ENCODE peak calls at places on chromosomes 12 and 14, in ten cellular contexts. One of them, this sample, is unnamed.
A peak's percentile ranks its signal among the peaks of the same experiment; 100 is the strongest.

GRCh38 chr14:31127690-31128089 is 79.9 kb downstream of the HECTD1 start:
- DNase-seq in fibroblast of mammary gland: no peak
- DNase-seq in mucosa of descending colon: no peak
- DNase-seq in body of pancreas: no peak
- DNase-seq in astrocyte of the spinal cord: no peak
- DNase-seq in Panc1: no peak
- DNase-seq in lower leg skin: no peak
- DNase-seq in left ventricle myocardium inferior: no peak
- DNase-seq in retinal pigment epithelial cell: no peak
- DNase-seq in PC-9: no peak
- DNase-seq in this sample: peak; percentile 28

GRCh38 chr14:30960216-30960615 is 65.2 kb upstream of the AP4S1 start:
- DNase-seq in fibroblast of mammary gland: peak; percentile 9
- DNase-seq in mucosa of descending colon: no peak
- DNase-seq in body of pancreas: no peak
- DNase-seq in astrocyte of the spinal cord: no peak
- DNase-seq in Panc1: no peak
- DNase-seq in lower leg skin: no peak
- DNase-seq in left ventricle myocardium inferior: no peak
- DNase-seq in retinal pigment epithelial cell: no peak
- DNase-seq in PC-9: no peak
- DNase-seq in this sample: no peak

GRCh38 chr12:15899282-15899870 is 11.8 kb upstream of the DERA start:
- DNase-seq in fibroblast of mammary gland: peak; percentile 32
- DNase-seq in mucosa of descending colon: no peak
- DNase-seq in body of pancreas: no peak
- DNase-seq in astrocyte of the spinal cord: no peak
- DNase-seq in Panc1: no peak
- DNase-seq in lower leg skin: no peak
- DNase-seq in left ventricle myocardium inferior: no peak
- DNase-seq in retinal pigment epithelial cell: no peak
- DNase-seq in PC-9: peak; percentile 38
- DNase-seq in this sample: no peak

GRCh38 chr12:39145175-39145999 is 240.0 kb upstream of the CPNE8 start:
- DNase-seq in fibroblast of mammary gland: peak; percentile 26
- DNase-seq in mucosa of descending colon: peak; percentile 68
- DNase-seq in body of pancreas: peak; percentile 66
- DNase-seq in astrocyte of the spinal cord: peak; percentile 47
- DNase-seq in Panc1: no peak
- DNase-seq in lower leg skin: no peak
- DNase-seq in left ventricle myocardium inferior: peak; percentile 37
- DNase-seq in retinal pigment epithelial cell: peak; percentile 14
- DNase-seq in PC-9: no peak
- DNase-seq in this sample: peak; percentile 7

GRCh38 chr12:67531519-67531918 is 117.0 kb upstream of the DYRK2 start:
- DNase-seq in fibroblast of mammary gland: peak; percentile 15
- DNase-seq in mucosa of descending colon: no peak
- DNase-seq in body of pancreas: no peak
- DNase-seq in astrocyte of the spinal cord: peak; percentile 81
- DNase-seq in Panc1: no peak
- DNase-seq in lower leg skin: no peak
- DNase-seq in left ventricle myocardium inferior: no peak
- DNase-seq in retinal pigment epithelial cell: no peak
- DNase-seq in PC-9: no peak
- DNase-seq in this sample: no peak

GRCh38 chr12:74539261-74539660 is 1.6 kb downstream of the ATXN7L3B start:
- DNase-seq in fibroblast of mammary gland: no peak
- DNase-seq in mucosa of descending colon: no peak
- DNase-seq in body of pancreas: no peak
- DNase-seq in astrocyte of the spinal cord: no peak
- DNase-seq in Panc1: no peak
- DNase-seq in lower leg skin: no peak
- DNase-seq in left ventricle myocardium inferior: no peak
- DNase-seq in retinal pigment epithelial cell: no peak
- DNase-seq in PC-9: no peak
- DNase-seq in this sample: no peak

GRCh38 chr14:28468191-28469151 is 298.1 kb upstream of the FOXG1 start:
- DNase-seq in fibroblast of mammary gland: no peak
- DNase-seq in mucosa of descending colon: no peak
- DNase-seq in body of pancreas: no peak
- DNase-seq in astrocyte of the spinal cord: no peak
- DNase-seq in Panc1: no peak
- DNase-seq in lower leg skin: no peak
- DNase-seq in left ventricle myocardium inferior: no peak
- DNase-seq in retinal pigment epithelial cell: no peak
- DNase-seq in PC-9: no peak
- DNase-seq in this sample: no peak

GRCh38 chr12:122421263-122421814 is 1.1 kb downstream of the CLIP1 start:
- DNase-seq in fibroblast of mammary gland: peak; percentile 52
- DNase-seq in mucosa of descending colon: peak; percentile 64
- DNase-seq in body of pancreas: peak; percentile 78
- DNase-seq in astrocyte of the spinal cord: peak; percentile 57
- DNase-seq in Panc1: no peak
- DNase-seq in lower leg skin: peak; percentile 58
- DNase-seq in left ventricle myocardium inferior: peak; percentile 31
- DNase-seq in retinal pigment epithelial cell: no peak
- DNase-seq in PC-9: peak; percentile 80
- DNase-seq in this sample: no peak

GRCh38 chr12:95787274-95787814 is 3.2 kb downstream of the NTN4 start:
- DNase-seq in fibroblast of mammary gland: no peak
- DNase-seq in mucosa of descending colon: no peak
- DNase-seq in body of pancreas: no peak
- DNase-seq in astrocyte of the spinal cord: no peak
- DNase-seq in Panc1: no peak
- DNase-seq in lower leg skin: no peak
- DNase-seq in left ventricle myocardium inferior: no peak
- DNase-seq in retinal pigment epithelial cell: no peak
- DNase-seq in PC-9: no peak
- DNase-seq in this sample: no peak

GRCh38 chr12:95788637-95789036 is 1.9 kb downstream of the NTN4 start:
- DNase-seq in fibroblast of mammary gland: peak; percentile 54
- DNase-seq in mucosa of descending colon: no peak
- DNase-seq in body of pancreas: no peak
- DNase-seq in astrocyte of the spinal cord: peak; percentile 52
- DNase-seq in Panc1: no peak
- DNase-seq in lower leg skin: no peak
- DNase-seq in left ventricle myocardium inferior: no peak
- DNase-seq in retinal pigment epithelial cell: peak; percentile 62
- DNase-seq in PC-9: peak; percentile 80
- DNase-seq in this sample: no peak

GRCh38 chr12:95790912-95791849 is 617 bp upstream of the NTN4 start:
- DNase-seq in fibroblast of mammary gland: no peak
- DNase-seq in mucosa of descending colon: peak; percentile 52
- DNase-seq in body of pancreas: peak; percentile 56
- DNase-seq in astrocyte of the spinal cord: no peak
- DNase-seq in Panc1: no peak
- DNase-seq in lower leg skin: no peak
- DNase-seq in left ventricle myocardium inferior: no peak
- DNase-seq in retinal pigment epithelial cell: peak; percentile 63
- DNase-seq in PC-9: peak; percentile 80
- DNase-seq in this sample: no peak

GRCh38 chr12:95790025-95790911 is at the start of gene NTN4:
- DNase-seq in fibroblast of mammary gland: peak; percentile 26
- DNase-seq in mucosa of descending colon: peak; percentile 66
- DNase-seq in body of pancreas: peak; percentile 73
- DNase-seq in astrocyte of the spinal cord: peak; percentile 41
- DNase-seq in Panc1: no peak
- DNase-seq in lower leg skin: peak; percentile 27
- DNase-seq in left ventricle myocardium inferior: peak; percentile 73
- DNase-seq in retinal pigment epithelial cell: no peak
- DNase-seq in PC-9: no peak
- DNase-seq in this sample: no peak

DNA sequence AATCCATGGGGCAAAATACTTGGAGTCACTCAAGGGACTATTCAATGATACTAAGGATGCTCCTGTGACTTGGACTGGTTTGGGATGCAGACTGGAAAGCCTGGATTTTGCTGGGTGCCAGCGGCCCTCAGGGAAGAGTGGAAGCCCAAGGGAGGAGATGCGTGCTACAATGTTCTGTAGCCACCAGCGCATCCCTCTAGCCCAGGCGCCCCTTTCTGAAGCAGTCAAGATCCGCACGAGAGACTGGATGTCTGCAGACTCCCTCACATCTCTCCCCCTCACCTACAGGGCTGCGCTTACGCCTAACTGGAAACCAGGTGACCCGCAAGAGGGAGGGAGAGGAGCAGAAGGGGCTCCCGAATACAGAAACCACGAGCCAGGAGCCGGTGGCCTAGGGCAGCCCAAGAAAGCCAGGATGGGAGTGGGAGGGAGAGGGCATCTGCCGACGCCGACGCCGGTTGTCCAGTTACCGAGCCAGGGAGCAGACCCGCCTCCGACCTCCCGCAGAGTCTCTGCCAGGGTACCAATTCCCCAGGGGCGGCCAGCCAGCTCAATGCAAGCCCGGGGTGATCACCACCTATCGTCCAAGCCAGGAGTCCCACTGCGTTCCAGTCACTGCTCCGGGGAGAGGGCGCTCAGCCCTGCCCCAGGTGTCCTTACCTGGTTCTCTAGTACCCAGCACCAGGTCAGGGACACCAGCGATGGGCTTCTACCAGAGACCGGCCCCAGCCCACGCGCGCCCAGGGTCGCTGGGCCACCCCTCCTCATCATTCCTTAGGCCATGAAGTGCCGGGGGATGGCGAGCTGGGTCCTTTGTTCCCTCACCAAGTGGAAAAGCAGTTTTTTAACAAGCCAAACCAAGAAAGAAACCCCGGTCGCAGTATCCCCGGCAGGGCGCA is 1.2 kb downstream of the NTN4 start:
- DNase-seq in fibroblast of mammary gland: no peak
- DNase-seq in mucosa of descending colon: peak; percentile 57
- DNase-seq in body of pancreas: peak; percentile 69
- DNase-seq in astrocyte of the spinal cord: no peak
- DNase-seq in Panc1: no peak
- DNase-seq in lower leg skin: no peak
- DNase-seq in left ventricle myocardium inferior: peak; percentile 38
- DNase-seq in retinal pigment epithelial cell: no peak
- DNase-seq in PC-9: peak; percentile 62
- DNase-seq in this sample: no peak
- TF ChIP-seq CTCF in fibroblast of mammary gland: no peak
- TF ChIP-seq CTCF in mucosa of descending colon: no peak
- TF ChIP-seq CTCF in body of pancreas: no peak
- TF ChIP-seq CTCF in astrocyte of the spinal cord: no peak
- TF ChIP-seq CTCF in Panc1: no peak
- TF ChIP-seq CTCF in lower leg skin: no peak
- TF ChIP-seq CTCF in left ventricle myocardium inferior: peak; percentile 18
- TF ChIP-seq CTCF in retinal pigment epithelial cell: peak; percentile 10
- TF ChIP-seq CTCF in PC-9: no peak
- TF ChIP-seq CTCF in this sample: peak; percentile 13

GRCh38 chr12:125092108-125092871 is 27.1 kb downstream of the AACS start:
- DNase-seq in fibroblast of mammary gland: peak; percentile 6
- DNase-seq in mucosa of descending colon: peak; percentile 61
- DNase-seq in body of pancreas: no peak
- DNase-seq in astrocyte of the spinal cord: no peak
- DNase-seq in Panc1: no peak
- DNase-seq in lower leg skin: no peak
- DNase-seq in left ventricle myocardium inferior: peak; percentile 34
- DNase-seq in retinal pigment epithelial cell: no peak
- DNase-seq in PC-9: no peak
- DNase-seq in this sample: no peak

GRCh38 chr12:125091401-125091800 is 26.2 kb downstream of the AACS start:
- DNase-seq in fibroblast of mammary gland: no peak
- DNase-seq in mucosa of descending colon: peak; percentile 50
- DNase-seq in body of pancreas: no peak
- DNase-seq in astrocyte of the spinal cord: no peak
- DNase-seq in Panc1: no peak
- DNase-seq in lower leg skin: no peak
- DNase-seq in left ventricle myocardium inferior: no peak
- DNase-seq in retinal pigment epithelial cell: no peak
- DNase-seq in PC-9: no peak
- DNase-seq in this sample: no peak

GRCh38 chr12:125093681-125094025 is 28.4 kb downstream of the AACS start:
- DNase-seq in fibroblast of mammary gland: no peak
- DNase-seq in mucosa of descending colon: peak; percentile 51
- DNase-seq in body of pancreas: no peak
- DNase-seq in astrocyte of the spinal cord: no peak
- DNase-seq in Panc1: no peak
- DNase-seq in lower leg skin: no peak
- DNase-seq in left ventricle myocardium inferior: no peak
- DNase-seq in retinal pigment epithelial cell: no peak
- DNase-seq in PC-9: no peak
- DNase-seq in this sample: no peak

GRCh38 chr12:125090437-125090836 is 25.2 kb downstream of the AACS start:
- DNase-seq in fibroblast of mammary gland: no peak
- DNase-seq in mucosa of descending colon: no peak
- DNase-seq in body of pancreas: no peak
- DNase-seq in astrocyte of the spinal cord: no peak
- DNase-seq in Panc1: no peak
- DNase-seq in lower leg skin: no peak
- DNase-seq in left ventricle myocardium inferior: no peak
- DNase-seq in retinal pigment epithelial cell: no peak
- DNase-seq in PC-9: no peak
- DNase-seq in this sample: no peak

DNA sequence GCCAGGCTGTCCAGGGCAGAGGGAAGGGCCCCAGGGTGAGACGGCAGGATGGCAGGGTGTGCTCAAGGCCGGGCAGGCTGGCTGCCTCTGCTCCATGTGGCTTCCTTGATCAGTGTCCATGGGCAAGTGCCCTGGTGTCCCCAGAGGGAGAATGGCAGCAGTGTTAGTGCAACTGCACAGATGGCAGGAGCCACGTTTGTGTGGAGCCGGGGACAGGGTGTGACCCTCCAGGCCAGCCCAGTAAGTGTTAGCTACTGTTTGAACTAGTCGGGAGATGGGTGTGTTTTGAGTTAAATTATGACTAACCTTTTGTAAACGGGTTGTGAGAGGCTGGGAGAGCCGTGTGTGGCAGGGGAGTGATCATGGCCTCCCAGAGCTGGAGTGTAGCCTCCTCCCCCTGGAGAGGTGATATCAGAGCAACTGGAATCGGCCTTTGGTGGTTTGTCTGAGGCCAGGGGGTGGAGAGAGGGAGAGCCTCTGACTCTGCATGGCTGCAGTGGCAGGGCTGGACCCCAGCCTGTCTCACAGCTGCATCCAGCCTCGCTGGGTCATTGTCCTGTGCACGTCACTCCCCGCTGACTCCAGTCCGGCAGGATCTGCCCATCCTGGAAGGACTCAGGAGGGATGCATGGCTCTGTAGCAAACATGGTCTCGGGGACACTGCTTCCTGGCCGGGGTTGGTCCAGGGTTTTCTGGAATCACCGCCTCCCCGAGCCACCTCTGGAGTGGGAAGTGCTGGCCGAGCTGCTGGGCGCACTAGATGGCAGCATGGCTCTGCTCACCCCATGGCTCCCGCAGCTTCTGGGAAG is 27.8 kb downstream of the AACS start:
- DNase-seq in fibroblast of mammary gland: peak; percentile 69
- DNase-seq in mucosa of descending colon: peak; percentile 83
- DNase-seq in body of pancreas: peak; percentile 36
- DNase-seq in astrocyte of the spinal cord: peak; percentile 45
- DNase-seq in Panc1: no peak
- DNase-seq in lower leg skin: no peak
- DNase-seq in left ventricle myocardium inferior: peak; percentile 59
- DNase-seq in retinal pigment epithelial cell: no peak
- DNase-seq in PC-9: no peak
- DNase-seq in this sample: peak; percentile 18
- H3K4me3 ChIP-seq in fibroblast of mammary gland: no peak overlapping the region
- H3K4me3 ChIP-seq in mucosa of descending colon: no peak overlapping the region
- H3K4me3 ChIP-seq in body of pancreas: no peak overlapping the region
- H3K4me3 ChIP-seq in astrocyte of the spinal cord: no peak overlapping the region
- H3K4me3 ChIP-seq in Panc1: no peak overlapping the region
- H3K4me3 ChIP-seq in lower leg skin: no peak overlapping the region
- H3K4me3 ChIP-seq in left ventricle myocardium inferior: no peak overlapping the region
- H3K4me3 ChIP-seq in retinal pigment epithelial cell: no peak overlapping the region
- H3K4me3 ChIP-seq in PC-9: no peak overlapping the region
- H3K4me3 ChIP-seq in this sample: no peak overlapping the region

GRCh38 chr14:96002511-96002884 is 36.7 kb upstream of the C14orf132 start:
- DNase-seq in fibroblast of mammary gland: no peak
- DNase-seq in mucosa of descending colon: no peak
- DNase-seq in body of pancreas: no peak
- DNase-seq in astrocyte of the spinal cord: no peak
- DNase-seq in Panc1: no peak
- DNase-seq in lower leg skin: no peak
- DNase-seq in left ventricle myocardium inferior: no peak
- DNase-seq in retinal pigment epithelial cell: no peak
- DNase-seq in PC-9: no peak
- DNase-seq in this sample: no peak
- TF ChIP-seq CTCF in fibroblast of mammary gland: no peak
- TF ChIP-seq CTCF in mucosa of descending colon: no peak
- TF ChIP-seq CTCF in body of pancreas: no peak
- TF ChIP-seq CTCF in astrocyte of the spinal cord: no peak
- TF ChIP-seq CTCF in Panc1: no peak
- TF ChIP-seq CTCF in lower leg skin: no peak
- TF ChIP-seq CTCF in left ventricle myocardium inferior: no peak
- TF ChIP-seq CTCF in retinal pigment epithelial cell: no peak
- TF ChIP-seq CTCF in PC-9: no peak
- TF ChIP-seq CTCF in this sample: no peak

GRCh38 chr12:55818886-55819285 is 1.0 kb downstream of the ORMDL2 start:
- DNase-seq in fibroblast of mammary gland: peak; percentile 83
- DNase-seq in mucosa of descending colon: no peak
- DNase-seq in body of pancreas: no peak
- DNase-seq in astrocyte of the spinal cord: no peak
- DNase-seq in Panc1: no peak
- DNase-seq in lower leg skin: no peak
- DNase-seq in left ventricle myocardium inferior: no peak
- DNase-seq in retinal pigment epithelial cell: no peak
- DNase-seq in PC-9: no peak
- DNase-seq in this sample: no peak
- H3K4me3 ChIP-seq in fibroblast of mammary gland: peak overlapping the region; percentile 88
- H3K4me3 ChIP-seq in mucosa of descending colon: no peak overlapping the region
- H3K4me3 ChIP-seq in body of pancreas: no peak overlapping the region
- H3K4me3 ChIP-seq in astrocyte of the spinal cord: peak overlapping the region; percentile 91
- H3K4me3 ChIP-seq in Panc1: peak overlapping the region; percentile 89
- H3K4me3 ChIP-seq in lower leg skin: no peak overlapping the region
- H3K4me3 ChIP-seq in left ventricle myocardium inferior: peak overlapping the region; percentile 84
- H3K4me3 ChIP-seq in retinal pigment epithelial cell: peak overlapping the region; percentile 100
- H3K4me3 ChIP-seq in PC-9: peak overlapping the region; percentile 72
- H3K4me3 ChIP-seq in this sample: peak overlapping the region; percentile 91